ENCODE peak calls at places on chromosomes 1 and 21, in eight cellular contexts. C is thyroid gland, O is cardiac muscle cell, Q is kidney epithelial cell, Z is K562, R is heart right ventricle, L is ovary, Y is suprapubic skin. I is an unnamed sample.

GRCh38 chr1:231414260-231415016 is 7.6 kb downstream of the EGLN1 start:
- DNase-seq in Z (no peak), Y (no peak), R (no peak), Q (no peak), C (no peak), L (no peak), O (no peak), I (no peak)

GRCh38 chr1:229485318-229485717 is 22.8 kb downstream of the NUP133 start:
- DNase-seq in Z (no peak), Y (no peak), L (no peak), Q (no peak), R (no peak), O (no peak), C (no peak), I (no peak)

GRCh38 chr1:204889681-204890373 is 19.2 kb downstream of the NFASC start:
- DNase-seq in Q (no peak), Z (no peak), C (no peak), L (no peak), O (peak), Y (no peak), R (peak), I (no peak)

GRCh38 chr1:146019225-146020057 is 2.1 kb downstream of the HJV start:
- DNase-seq in Y (peak), L (no peak), C (no peak), O (no peak), Q (no peak), Z (no peak), R (no peak), I (no peak)

GRCh38 chr21:29656504-29657227 is 283.1 kb downstream of the GRIK1 start:
- DNase-seq in R (no peak), C (no peak), L (no peak), Y (no peak), O (peak), Q (peak), Z (peak), I (no peak)

GRCh38 chr1:61504840-61505239 is 220.1 kb downstream of the TM2D1 start:
- DNase-seq in O (peak), L (no peak), R (no peak), Q (no peak), Y (no peak), Z (no peak), C (no peak), I (no peak)

GRCh38 chr1:217139513-217139912 is 416.3 kb upstream of the ESRRG start:
- DNase-seq in L (no peak), C (no peak), Y (no peak), Q (no peak), Z (no peak), O (no peak), R (no peak), I (no peak)

GRCh38 chr1:29394521-29394921 is 158.2 kb downstream of the PTPRU start:
- DNase-seq in Y (no peak), Q (no peak), R (no peak), L (no peak), Z (no peak), C (no peak), O (no peak), I (no peak)

GRCh38 chr21:44461005-44461404 is 5.7 kb downstream of the LRRC3 start:
- DNase-seq in L (peak), R (no peak), Y (no peak), C (no peak), Q (no peak), Z (no peak), O (no peak), I (no peak)

GRCh38 chr1:169300854-169301253 is 66.7 kb downstream of the NME7 start:
- DNase-seq in L (no peak), Z (no peak), Y (no peak), C (no peak), R (no peak), O (no peak), Q (no peak), I (no peak)

GRCh38 chr21:42617476-42617875 is 35.9 kb upstream of the PDE9A start:
- DNase-seq in O (no peak), Z (no peak), C (no peak), Q (no peak), L (no peak), R (no peak), Y (peak), I (no peak)

GRCh38 chr1:6911974-6912373 is 126.7 kb downstream of the CAMTA1 start:
- DNase-seq in R (no peak), Q (no peak), O (peak), C (no peak), L (no peak), Y (no peak), Z (no peak), I (no peak)

GRCh38 chr1:209513226-209513625 is 70.3 kb upstream of the CAMK1G start:
- DNase-seq in O (peak), L (no peak), Y (no peak), Z (peak), Q (no peak), C (no peak), R (no peak), I (peak)

GRCh38 chr1:244645414-244645813 is 7.5 kb upstream of the DESI2 start:
- DNase-seq in Z (no peak), Y (no peak), Q (no peak), C (no peak), L (no peak), R (no peak), O (no peak), I (no peak)

GRCh38 chr1:45846931-45847330 is 43.5 kb downstream of the MAST2 start:
- DNase-seq in Z (no peak), Q (no peak), L (no peak), C (no peak), O (peak), R (no peak), Y (no peak), I (no peak)

GRCh38 chr1:111279144-111279543 is 11.5 kb upstream of the CHIA start:
- DNase-seq in R (no peak), O (no peak), L (no peak), Z (no peak), Q (no peak), Y (no peak), C (no peak), I (no peak)

GRCh38 chr21:34979383-34979782 is 69.7 kb downstream of the RUNX1 start:
- DNase-seq in O (no peak), C (no peak), Y (no peak), R (no peak), Q (no peak), Z (no peak), L (no peak), I (no peak)

GRCh38 chr1:52168373-52169080 is 26.6 kb downstream of the ZFYVE9 start:
- DNase-seq in C (no peak), Z (no peak), Y (no peak), L (no peak), R (no peak), Q (no peak), O (no peak), I (no peak)

GRCh38 chr1:32972814-32973428 is 8.3 kb upstream of the RNF19B start:
- DNase-seq in Q (no peak), O (peak), C (peak), R (peak), Y (no peak), Z (no peak), L (peak), I (no peak)

GRCh38 chr21:9753943-9754342 is 767.4 kb upstream of the TPTE start:
- DNase-seq in O (no peak), L (no peak), Z (no peak), R (no peak), Y (no peak), Q (no peak), C (no peak), I (no peak)

DNA sequence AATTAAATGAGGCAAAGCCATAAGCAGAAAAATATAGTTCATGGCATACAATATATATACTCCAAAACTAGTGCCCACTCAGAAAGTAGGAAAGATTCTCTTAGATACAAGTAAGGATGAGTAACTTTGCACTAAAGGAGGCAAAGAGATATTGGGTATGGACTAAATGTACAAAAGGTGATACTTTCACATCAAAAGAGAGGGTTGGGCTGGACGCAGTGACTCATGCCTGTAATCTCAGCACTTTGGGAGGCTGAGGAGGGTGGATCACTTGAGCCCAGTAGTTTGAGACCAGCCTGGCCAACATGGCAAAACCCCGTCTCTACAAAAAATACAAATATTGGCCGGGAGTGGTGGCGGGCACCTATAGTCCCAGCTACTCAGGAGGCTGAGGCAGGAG is 6.7 kb downstream of the KYAT3 start:
- DNase-seq in Z (no peak), C (no peak), Q (no peak), R (no peak), L (no peak), Y (no peak), O (no peak), I (no peak)
- H3K4me3 ChIP-seq in Z (no peak), C (no peak), Q (no peak), R (no peak), L (no peak), Y (no peak), O (no peak), I (no peak)

GRCh38 chr1:201169971-201170532 is 15.8 kb upstream of the TMEM9 start:
- DNase-seq in Q (no peak), O (no peak), Y (no peak), C (no peak), R (no peak), Z (no peak), L (no peak), I (no peak)

GRCh38 chr1:201167625-201167991 is 13.3 kb upstream of the TMEM9 start:
- DNase-seq in O (no peak), L (no peak), C (no peak), R (no peak), Y (no peak), Q (no peak), Z (peak), I (no peak)

GRCh38 chr1:201169203-201169602 is 14.9 kb upstream of the TMEM9 start:
- DNase-seq in Q (no peak), C (no peak), O (no peak), Z (no peak), L (no peak), Y (no peak), R (no peak), I (no peak)

GRCh38 chr1:201166964-201167624 is 12.8 kb upstream of the TMEM9 start:
- DNase-seq in R (no peak), Y (no peak), O (no peak), C (no peak), Q (no peak), Z (peak), L (no peak), I (no peak)

GRCh38 chr1:201164645-201165044 is 10.4 kb upstream of the TMEM9 start:
- DNase-seq in O (no peak), Y (no peak), C (no peak), R (no peak), L (no peak), Z (no peak), Q (no peak), I (no peak)
- TF ChIP-seq CTCF in O (no peak), Y (no peak), C (no peak), R (no peak), L (no peak), Z (no peak), Q (no peak), I (no peak)

GRCh38 chr1:53390736-53391135 is 62.9 kb upstream of the LRP8 start:
- DNase-seq in L (no peak), R (no peak), Y (no peak), C (no peak), Z (no peak), Q (no peak), O (no peak), I (no peak)
- H3K4me3 ChIP-seq in L (no peak), R (no peak), Y (no peak), C (no peak), Z (no peak), Q (no peak), O (no peak), I (no peak)

GRCh38 chr1:19338323-19338762 is 26.2 kb downstream of the SLC66A1 start:
- DNase-seq in Y (no peak), L (no peak), R (no peak), O (no peak), Z (no peak), Q (no peak), C (peak), I (no peak)
- TF ChIP-seq CTCF in Y (no peak), L (no peak), R (no peak), O (peak), Z (peak), Q (peak), C (no peak), I (no peak)

GRCh38 chr1:223074901-223075300 is 68.1 kb downstream of the TLR5 start:
- DNase-seq in Y (peak), Q (no peak), Z (no peak), R (no peak), L (no peak), O (no peak), C (no peak), I (no peak)
- H3K4me3 ChIP-seq in Y (no peak), Q (no peak), Z (no peak), R (no peak), L (no peak), O (no peak), C (no peak), I (no peak)

DNA sequence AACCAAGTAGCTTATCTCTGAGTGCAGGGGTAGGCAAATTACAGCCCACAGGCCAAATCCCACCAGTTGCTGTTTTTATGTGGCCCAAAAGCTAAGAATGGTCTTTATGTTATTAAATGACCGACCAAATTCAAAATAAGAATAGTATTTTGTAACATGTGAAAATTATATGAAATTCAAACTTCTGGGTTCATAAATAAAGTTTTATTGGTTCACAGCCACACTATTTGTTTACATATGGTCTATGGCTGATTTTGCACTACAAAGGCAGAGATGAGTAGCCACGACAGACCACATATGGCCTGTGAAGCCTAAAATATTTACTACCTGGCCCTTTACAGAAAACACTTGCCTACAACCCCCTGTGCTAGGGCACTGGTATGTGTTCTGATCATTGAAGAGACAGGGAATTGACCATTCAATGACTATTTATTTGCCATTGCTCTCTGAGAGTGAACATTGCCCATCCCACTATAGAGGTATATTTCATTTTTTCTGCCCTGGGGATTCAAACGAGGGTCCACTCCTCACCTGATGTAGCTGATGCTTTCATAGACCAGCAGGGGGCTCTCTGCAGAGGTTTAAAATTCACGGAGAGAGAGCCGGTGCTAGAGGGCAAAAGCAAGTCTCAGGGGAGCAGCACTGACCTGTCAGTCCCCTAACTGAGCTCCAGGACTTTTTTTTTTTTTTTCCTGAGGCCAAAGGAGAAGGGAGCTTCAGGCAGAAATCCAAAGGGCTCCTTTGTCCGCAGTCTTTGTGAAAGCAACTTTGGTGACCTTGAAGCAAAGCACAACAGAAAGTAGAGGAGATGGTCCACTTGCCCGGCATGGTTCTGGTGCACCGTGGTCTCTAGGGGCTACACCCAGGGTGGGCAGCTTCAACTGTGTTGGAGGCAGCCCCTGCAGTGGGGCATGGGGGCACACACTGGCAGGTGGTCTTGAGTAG is 7.3 kb upstream of the GNL2 start:
- DNase-seq in O (peak), C (no peak), Y (no peak), Z (peak), R (peak), L (no peak), Q (no peak), I (peak)
- TF ChIP-seq CTCF in O (peak), C (no peak), Y (peak), Z (peak), R (peak), L (peak), Q (peak), I (peak)

GRCh38 chr1:3065396-3065795 is 3.6 kb upstream of the PRDM16 start:
- DNase-seq in Y (peak), R (no peak), L (peak), Q (no peak), C (no peak), Z (no peak), O (no peak), I (no peak)
- H3K4me3 ChIP-seq in Y (no peak), R (no peak), L (no peak), Q (no peak), C (no peak), Z (no peak), O (no peak), I (no peak)

GRCh38 chr21:41589131-41589530 is 81.2 kb upstream of the TMPRSS2 start:
- DNase-seq in L (no peak), Y (peak), R (no peak), Q (no peak), C (no peak), O (no peak), Z (no peak), I (no peak)
- TF ChIP-seq CTCF in L (no peak), Y (no peak), R (no peak), Q (no peak), C (no peak), O (no peak), Z (no peak), I (peak)

DNA sequence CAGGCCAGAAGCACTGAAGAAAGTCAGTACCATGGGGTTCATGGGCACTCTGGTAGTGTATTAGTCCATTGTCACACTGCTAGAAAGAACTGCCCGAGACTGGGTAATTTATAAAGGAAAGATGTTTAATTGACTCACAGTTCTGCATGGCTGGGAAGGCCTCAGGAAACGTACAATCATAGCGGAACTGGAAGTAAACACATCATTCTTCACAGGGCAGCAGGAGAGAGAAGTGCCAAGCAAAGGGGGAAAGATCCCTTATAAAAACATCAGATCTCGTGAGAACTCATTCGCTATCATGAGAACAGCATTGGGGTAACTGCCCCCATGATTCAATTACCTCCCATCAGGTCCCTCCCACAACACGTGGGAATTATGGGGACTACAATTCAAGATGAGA is 20.2 kb upstream of the ROR1 start:
- DNase-seq in Y (no peak), Z (no peak), L (no peak), O (no peak), C (no peak), R (no peak), Q (no peak), I (no peak)
- H3K4me3 ChIP-seq in Y (no peak), Z (no peak), L (no peak), O (no peak), C (no peak), R (no peak), Q (no peak), I (no peak)